ENCODE peak calls at places on chromosomes 11 and 22, in eight cellular contexts. D is transverse colon, H is mesendoderm, Z is right cardiac atrium, I is right atrium auricular region, R is endothelial cell of umbilical vein, F is aorta, B is neuronal stem cell. C is an unnamed sample. For H3K4me1, the result is how much of the 10 kb centered on the place peaks cover.

GRCh38 chr11:1565904-1566247 is 6.2 kb downstream of the DUSP8 start:
- DNase-seq in H (no peak), F (no peak), R (no peak), Z (no peak), D (no peak), B (no peak), I (no peak), C (no peak)

GRCh38 chr11:102761646-102762238 is 18.7 kb downstream of the MMP10 start:
- DNase-seq in H (peak), F (no peak), B (peak), I (no peak), R (peak), D (no peak), Z (no peak), C (no peak)

GRCh38 chr22:44571566-44572413 is 73.8 kb upstream of the RTL6 start:
- DNase-seq in I (no peak), Z (no peak), D (no peak), H (no peak), F (no peak), B (no peak), R (no peak), C (no peak)

GRCh38 chr22:37998543-37998942 is 14.2 kb upstream of the SOX10 start:
- DNase-seq in Z (no peak), I (no peak), H (no peak), B (no peak), R (no peak), D (no peak), F (no peak), C (no peak)

GRCh38 chr11:102395720-102396358 is 48.8 kb downstream of the BIRC2 start:
- DNase-seq in B (no peak), H (no peak), Z (no peak), I (no peak), R (no peak), F (no peak), D (no peak), C (no peak)

GRCh38 chr22:45006873-45007246 is 2.9 kb downstream of the PHF21B start:
- DNase-seq in F (no peak), I (no peak), D (no peak), Z (peak), H (peak), R (no peak), B (no peak), C (no peak)

GRCh38 chr11:128506999-128507591 is 80.3 kb downstream of the ETS1 start:
- DNase-seq in D (peak), R (peak), I (peak), Z (peak), F (peak), B (no peak), H (peak), C (peak)

GRCh38 chr11:35796542-35796941 is 134.0 kb downstream of the TRIM44 start:
- DNase-seq in H (peak), B (no peak), I (no peak), D (no peak), Z (no peak), R (peak), F (no peak), C (no peak)

GRCh38 chr11:70153133-70153727 is 49.9 kb upstream of the FADD start:
- DNase-seq in I (no peak), Z (no peak), H (no peak), F (no peak), D (no peak), B (no peak), R (no peak), C (no peak)

GRCh38 chr11:120178441-120179070 is 32.3 kb upstream of the OAF start:
- DNase-seq in Z (no peak), I (peak), B (no peak), H (no peak), R (no peak), F (no peak), D (no peak), C (no peak)

GRCh38 chr11:115206365-115207022 is 297.7 kb downstream of the CADM1 start:
- DNase-seq in F (no peak), Z (no peak), R (no peak), B (no peak), H (no peak), D (no peak), I (no peak), C (no peak)

GRCh38 chr11:66326261-66327111 is 9.6 kb upstream of the CD248 start:
- DNase-seq in B (no peak), H (no peak), Z (peak), I (no peak), R (no peak), F (no peak), D (no peak), C (peak)

GRCh38 chr11:118435893-118436624 is at the start of gene KMT2A:
- DNase-seq in Z (peak), H (peak), R (peak), D (peak), I (peak), F (peak), B (peak), C (peak)

GRCh38 chr22:37623075-37624016 is 14.7 kb downstream of the GGA1 start:
- DNase-seq in I (no peak), F (peak), R (peak), Z (peak), B (peak), D (peak), H (peak), C (peak)

GRCh38 chr11:64233913-64234839 is at the start of gene VEGFB:
- DNase-seq in R (peak), D (peak), I (no peak), B (no peak), F (peak), H (no peak), Z (peak), C (peak)

GRCh38 chr22:46337870-46338269 is 2.4 kb downstream of the TRMU start:
- DNase-seq in H (no peak), F (peak), B (no peak), D (no peak), Z (peak), R (no peak), I (no peak), C (no peak)

GRCh38 chr11:119906376-119906775 is 177.4 kb upstream of the NECTIN1 start:
- DNase-seq in B (no peak), H (no peak), D (no peak), F (no peak), R (no peak), I (no peak), Z (no peak), C (no peak)

GRCh38 chr11:30788849-30789248 is 202.7 kb upstream of the MPPED2 start:
- DNase-seq in D (no peak), B (no peak), H (no peak), Z (no peak), I (no peak), F (no peak), R (no peak), C (no peak)

GRCh38 chr22:27045103-27045940 is 387.9 kb downstream of the MIAT start:
- DNase-seq in D (no peak), H (peak), Z (no peak), F (no peak), B (no peak), I (no peak), R (peak), C (no peak)

GRCh38 chr11:102010776-102011500 is 36.3 kb upstream of the CFAP300 start:
- DNase-seq in R (peak), F (peak), Z (peak), I (peak), D (peak), B (peak), H (peak), C (no peak)

GRCh38 chr22:24516301-24516737 is 21.2 kb downstream of the UPB1 start:
- DNase-seq in F (no peak), Z (no peak), R (no peak), D (no peak), B (no peak), I (no peak), H (peak), C (no peak)

GRCh38 chr11:94602430-94603372 is 35.5 kb downstream of the PIWIL4 start:
- DNase-seq in I (peak), F (peak), B (peak), Z (no peak), R (peak), D (peak), H (peak), C (peak)

GRCh38 chr11:64647019-64647805 is 56.2 kb downstream of the SLC22A12 start:
- DNase-seq in R (no peak), Z (no peak), I (no peak), H (no peak), D (no peak), F (no peak), B (no peak), C (no peak)

GRCh38 chr22:20918663-20919220 is 1.5 kb downstream of the CRKL start:
- DNase-seq in D (no peak), F (peak), I (no peak), R (no peak), Z (no peak), B (no peak), H (no peak), C (no peak)

GRCh38 chr11:62024975-62025374 is 57.5 kb upstream of the FTH1 start:
- DNase-seq in Z (no peak), I (no peak), H (no peak), R (no peak), F (no peak), D (no peak), B (no peak), C (no peak)

GRCh38 chr11:15327786-15328231 is 213.1 kb downstream of the INSC start:
- DNase-seq in B (peak), F (no peak), R (no peak), I (peak), Z (peak), H (peak), D (peak), C (no peak)

GRCh38 chr11:66548774-66549630 is 2.3 kb downstream of the ACTN3 start:
- DNase-seq in R (no peak), D (no peak), F (no peak), B (no peak), Z (peak), H (peak), I (no peak), C (no peak)

GRCh38 chr11:123286761-123287160 is 91.7 kb upstream of the CLMP start:
- DNase-seq in R (no peak), H (no peak), D (no peak), I (no peak), F (no peak), Z (no peak), B (no peak), C (no peak)

GRCh38 chr11:100882957-100883356 is 195.9 kb downstream of the ARHGAP42 start:
- DNase-seq in Z (no peak), D (no peak), H (no peak), R (no peak), F (no peak), I (no peak), B (no peak), C (no peak)

GRCh38 chr11:86115542-86116385 is 46.9 kb upstream of the PICALM start:
- DNase-seq in F (no peak), B (no peak), I (no peak), Z (no peak), R (no peak), D (no peak), H (peak), C (no peak)

GRCh38 chr11:116580828-116581227 is 192.0 kb downstream of the BUD13 start:
- DNase-seq in B (peak), D (no peak), Z (no peak), H (peak), R (no peak), F (no peak), I (no peak), C (no peak)

GRCh38 chr11:122505304-122506006 is 150.1 kb upstream of the UBASH3B start:
- DNase-seq in Z (peak), B (peak), H (peak), D (peak), I (peak), F (peak), R (peak), C (peak)

GRCh38 chr22:19996694-19997384 is 19.8 kb downstream of the ARVCF start:
- DNase-seq in R (no peak), I (no peak), B (no peak), F (peak), D (no peak), H (no peak), Z (peak), C (no peak)

GRCh38 chr11:116701876-116702275 is 70.9 kb downstream of the BUD13 start:
- DNase-seq in D (no peak), R (no peak), H (no peak), I (no peak), B (no peak), Z (no peak), F (peak), C (no peak)

GRCh38 chr22:20429254-20430100 is 8.1 kb downstream of the SCARF2 start:
- DNase-seq in I (peak), H (peak), F (peak), B (peak), Z (peak), R (no peak), D (peak), C (peak)

GRCh38 chr11:79092791-79093313 is 348.0 kb downstream of the TENM4 start:
- DNase-seq in I (no peak), F (no peak), B (no peak), Z (no peak), H (peak), R (peak), D (no peak), C (no peak)

GRCh38 chr11:12057299-12057980 is 49.0 kb upstream of the DKK3 start:
- DNase-seq in H (no peak), R (no peak), I (peak), F (peak), B (no peak), D (no peak), Z (no peak), C (no peak)

DNA sequence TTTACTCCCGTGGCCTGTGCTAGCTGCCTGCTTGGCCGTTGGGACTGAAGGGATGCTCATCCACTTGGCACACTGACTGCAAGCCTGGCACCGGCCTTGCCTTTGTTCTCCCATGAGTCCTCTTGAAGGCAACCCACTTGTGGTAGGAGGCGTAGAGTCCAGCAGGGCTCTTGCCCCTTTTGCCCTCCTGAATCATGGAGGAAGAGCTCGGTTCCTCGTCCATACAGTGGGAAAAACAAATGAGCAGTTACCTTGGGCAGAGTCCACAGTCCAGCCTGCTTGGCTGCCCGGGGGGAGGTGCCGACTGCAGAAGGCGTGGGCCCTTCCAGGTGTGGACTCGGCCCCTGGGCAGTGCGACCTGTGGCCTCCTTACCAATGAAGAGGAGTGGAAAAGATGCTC is 26.5 kb upstream of the B3GAT1 start:
- DNase-seq in D (peak), F (peak), I (no peak), B (no peak), H (no peak), R (no peak), Z (no peak), C (no peak)
- H3K27ac ChIP-seq in D (no peak), F (no peak), I (no peak), B (no peak), H (no peak), R (no peak), Z (no peak), C (no peak)

GRCh38 chr11:26801601-26802000 is 79.7 kb upstream of the SLC5A12 start:
- DNase-seq in F (no peak), R (no peak), D (no peak), B (no peak), H (no peak), Z (no peak), I (no peak), C (no peak)

GRCh38 chr11:26805001-26805400 is 83.1 kb upstream of the SLC5A12 start:
- DNase-seq in B (no peak), I (no peak), H (peak), R (no peak), D (no peak), F (no peak), Z (no peak), C (no peak)

DNA sequence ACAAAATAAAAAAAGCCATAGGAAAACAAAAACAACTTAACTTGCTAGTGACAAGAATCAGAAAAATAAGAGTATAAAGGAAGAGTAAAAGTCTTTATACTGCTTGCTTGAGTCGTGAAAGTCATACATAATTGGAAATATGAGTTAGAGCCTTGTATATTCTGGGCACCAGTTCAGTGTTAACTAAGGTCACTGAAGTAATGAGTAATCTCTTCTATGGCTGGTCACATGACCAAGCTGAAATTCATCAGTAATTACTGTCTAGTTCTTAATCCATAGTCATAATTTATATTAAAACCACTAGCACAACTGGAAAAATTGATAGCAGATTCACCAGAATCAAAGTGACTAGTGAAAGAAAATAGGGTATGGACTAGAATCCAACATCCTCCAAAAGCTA is 84.3 kb upstream of the SLC5A12 start:
- DNase-seq in B (no peak), I (no peak), R (no peak), D (no peak), H (no peak), F (no peak), Z (no peak), C (no peak)
- H3K4me1 ChIP-seq in B (under half), I (under half), R (under half), D (under half), H (under half), F (under half), Z (under half), C (under half)

DNA sequence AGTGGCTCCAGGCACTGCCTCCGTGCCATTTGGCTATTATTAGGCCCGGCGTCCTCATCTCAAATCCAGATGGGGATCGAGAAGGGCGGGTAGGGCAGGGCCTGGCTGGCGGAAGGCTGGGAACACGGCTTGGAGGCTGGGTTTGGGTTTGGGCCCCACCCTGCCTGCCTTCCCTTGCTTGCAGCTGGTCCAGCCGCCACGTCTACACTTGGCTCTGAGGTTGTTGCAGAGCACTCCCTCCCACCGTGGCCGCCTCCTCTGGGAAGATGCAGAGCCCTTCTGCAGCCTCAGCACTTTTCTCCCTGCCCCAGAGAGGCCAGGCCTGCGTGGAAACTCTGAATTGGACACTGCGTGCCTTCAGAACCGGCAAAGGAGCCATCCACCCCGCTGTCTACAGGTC is 5.2 kb upstream of the SMTN start:
- DNase-seq in Z (peak), F (peak), I (peak), B (no peak), H (no peak), D (peak), R (no peak), C (no peak)
- H3K27ac ChIP-seq in Z (peak), F (peak), I (peak), B (no peak), H (no peak), D (peak), R (no peak), C (no peak)

DNA sequence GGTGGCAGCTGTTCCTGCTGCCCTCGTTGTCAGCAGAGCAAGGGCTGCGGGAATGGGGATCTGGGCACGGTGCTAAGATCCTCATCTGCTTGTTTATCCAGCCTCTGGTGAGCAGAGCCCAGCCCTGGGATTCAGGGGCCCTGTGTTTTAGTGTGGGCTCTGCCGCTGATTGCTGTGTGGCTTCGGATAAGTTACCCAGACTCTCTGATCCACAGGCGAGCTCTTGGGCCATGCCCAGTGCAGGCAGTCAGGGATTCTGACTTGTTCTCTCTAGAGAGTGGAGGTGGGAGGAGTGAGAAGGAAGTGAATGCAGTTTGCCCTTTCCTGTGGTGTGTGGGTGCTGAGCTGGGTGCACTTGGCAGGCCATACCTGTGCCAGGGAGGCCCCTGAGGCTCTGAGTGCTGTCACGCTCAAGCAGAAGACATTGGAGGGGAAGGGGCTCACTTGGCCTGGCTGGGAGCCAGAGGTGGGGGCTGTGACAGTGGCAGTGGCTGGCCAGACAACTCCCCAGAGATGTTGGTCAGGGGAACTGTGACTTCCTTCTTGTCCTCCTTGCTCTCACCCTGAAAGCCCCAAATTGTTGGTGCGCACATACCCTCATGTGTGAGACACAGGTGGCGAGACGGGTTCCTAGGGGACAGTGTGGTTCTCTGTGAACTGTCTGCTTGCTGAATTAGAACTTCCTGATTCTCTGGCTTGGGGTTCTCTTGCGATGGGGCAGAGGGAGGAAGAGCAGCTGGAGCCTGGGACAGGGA is 43.7 kb downstream of the CD82 start:
- DNase-seq in H (no peak), F (no peak), Z (no peak), D (peak), I (no peak), B (no peak), R (no peak), C (no peak)
- H3K4me1 ChIP-seq in H (under half), F (under half), Z (under half), D (under half), I (under half), B (under half), R (under half), C (half or more)

GRCh38 chr11:71986131-71986530 is 12.6 kb upstream of the IL18BP start:
- DNase-seq in Z (no peak), D (no peak), R (no peak), F (no peak), B (no peak), I (no peak), H (no peak), C (no peak)
- H3K27ac ChIP-seq in Z (no peak), D (no peak), R (no peak), F (no peak), B (no peak), I (no peak), H (no peak), C (no peak)

GRCh38 chr11:76860539-76861475 is at the start of gene ACER3:
- DNase-seq in B (peak), Z (peak), H (peak), R (peak), I (peak), D (peak), F (peak), C (peak)
- H3K4me1 ChIP-seq in B (under half), Z (under half), H (under half), R (under half), I (under half), D (under half), F (under half), C (under half)

GRCh38 chr11:88229303-88229702 is 54.1 kb upstream of the RAB38 start:
- DNase-seq in Z (no peak), F (no peak), D (no peak), B (no peak), H (no peak), R (no peak), I (no peak), C (no peak)

GRCh38 chr11:88231894-88232482 is 56.7 kb upstream of the RAB38 start:
- DNase-seq in Z (no peak), R (peak), D (no peak), H (peak), B (peak), I (no peak), F (no peak), C (no peak)
- H3K27ac ChIP-seq in Z (no peak), R (no peak), D (no peak), H (no peak), B (no peak), I (no peak), F (no peak), C (no peak)

GRCh38 chr11:46438211-46438610 is 46.6 kb upstream of the CHRM4 start:
- DNase-seq in B (no peak), F (no peak), D (no peak), Z (no peak), H (peak), R (no peak), I (no peak), C (no peak)

GRCh38 chr11:46431211-46431610 is 39.6 kb upstream of the CHRM4 start:
- DNase-seq in Z (no peak), I (no peak), D (no peak), F (no peak), H (no peak), B (no peak), R (no peak), C (no peak)

GRCh38 chr11:46437106-46437689 is 45.6 kb upstream of the CHRM4 start:
- DNase-seq in Z (no peak), I (no peak), F (no peak), H (no peak), D (no peak), R (peak), B (no peak), C (no peak)

GRCh38 chr11:46435679-46436078 is 44.1 kb upstream of the CHRM4 start:
- DNase-seq in I (no peak), D (no peak), Z (no peak), R (no peak), H (no peak), F (no peak), B (no peak), C (no peak)

GRCh38 chr11:46436113-46436512 is 44.5 kb upstream of the CHRM4 start:
- DNase-seq in Z (no peak), F (no peak), I (no peak), H (no peak), R (no peak), D (no peak), B (no peak), C (no peak)
- H3K4me1 ChIP-seq in Z (under half), F (under half), I (under half), H (under half), R (under half), D (under half), B (under half), C (under half)